ENCODE peak calls at places on chromosomes 11 and 22, in nine cellular contexts. One of them, this sample, is unnamed.

GRCh38 chr11:27201454-27202302 is 161.1 kb downstream of the BBOX1 start:
- DNase-seq in K562: peak; percentile 66
- DNase-seq in mesothelial cell of epicardium: peak; percentile 87
- DNase-seq in IMR-90: peak; percentile 48
- DNase-seq in natural killer cell: no peak
- DNase-seq in endothelial cell: no peak
- DNase-seq in CD8-positive, alpha-beta T cell: no peak
- DNase-seq in RWPE1: peak; percentile 82
- DNase-seq in pancreas: peak; percentile 80
- DNase-seq in this sample: no peak

GRCh38 chr22:23787910-23788309 is 1.1 kb downstream of the SMARCB1 start:
- DNase-seq in natural killer cell: no peak
- DNase-seq in RWPE1: no peak
- DNase-seq in IMR-90: no peak
- DNase-seq in endothelial cell: no peak
- DNase-seq in pancreas: no peak
- DNase-seq in mesothelial cell of epicardium: no peak
- DNase-seq in K562: no peak
- DNase-seq in CD8-positive, alpha-beta T cell: no peak
- DNase-seq in this sample: no peak

GRCh38 chr22:40425082-40425481 is 54.7 kb downstream of the SGSM3 start:
- DNase-seq in endothelial cell: no peak
- DNase-seq in mesothelial cell of epicardium: no peak
- DNase-seq in RWPE1: no peak
- DNase-seq in CD8-positive, alpha-beta T cell: no peak
- DNase-seq in natural killer cell: no peak
- DNase-seq in K562: no peak
- DNase-seq in pancreas: no peak
- DNase-seq in IMR-90: no peak
- DNase-seq in this sample: no peak

GRCh38 chr22:23762866-23763578 is at the start of gene C22orf15:
- DNase-seq in mesothelial cell of epicardium: no peak
- DNase-seq in RWPE1: no peak
- DNase-seq in natural killer cell: no peak
- DNase-seq in K562: no peak
- DNase-seq in CD8-positive, alpha-beta T cell: no peak
- DNase-seq in endothelial cell: peak; percentile 57
- DNase-seq in IMR-90: peak; percentile 29
- DNase-seq in pancreas: no peak
- DNase-seq in this sample: no peak

GRCh38 chr11:65290448-65291165 is 24.1 kb upstream of the CDC42EP2 start:
- DNase-seq in endothelial cell: no peak
- DNase-seq in natural killer cell: no peak
- DNase-seq in IMR-90: peak; percentile 100
- DNase-seq in pancreas: peak; percentile 88
- DNase-seq in mesothelial cell of epicardium: no peak
- DNase-seq in RWPE1: no peak
- DNase-seq in K562: peak; percentile 34
- DNase-seq in CD8-positive, alpha-beta T cell: no peak
- DNase-seq in this sample: peak; percentile 99

GRCh38 chr22:39292002-39292401 is 27.4 kb downstream of the RPL3 start:
- DNase-seq in IMR-90: no peak
- DNase-seq in endothelial cell: no peak
- DNase-seq in pancreas: peak; percentile 79
- DNase-seq in natural killer cell: no peak
- DNase-seq in mesothelial cell of epicardium: no peak
- DNase-seq in K562: no peak
- DNase-seq in RWPE1: no peak
- DNase-seq in CD8-positive, alpha-beta T cell: no peak
- DNase-seq in this sample: no peak

GRCh38 chr11:29075726-29076125 is 941.1 kb downstream of the KCNA4 start:
- DNase-seq in IMR-90: no peak
- DNase-seq in RWPE1: no peak
- DNase-seq in pancreas: no peak
- DNase-seq in natural killer cell: no peak
- DNase-seq in mesothelial cell of epicardium: no peak
- DNase-seq in CD8-positive, alpha-beta T cell: no peak
- DNase-seq in endothelial cell: no peak
- DNase-seq in K562: no peak
- DNase-seq in this sample: no peak

GRCh38 chr11:78574386-78575381 is at the start of gene NARS2:
- DNase-seq in mesothelial cell of epicardium: peak; percentile 95
- DNase-seq in RWPE1: peak; percentile 99
- DNase-seq in endothelial cell: peak; percentile 94
- DNase-seq in natural killer cell: peak; percentile 92
- DNase-seq in IMR-90: peak; percentile 97
- DNase-seq in K562: peak; percentile 99
- DNase-seq in pancreas: peak; percentile 96
- DNase-seq in CD8-positive, alpha-beta T cell: peak; percentile 96
- DNase-seq in this sample: peak; percentile 88

GRCh38 chr11:102552447-102553200 is 22.1 kb upstream of the MMP7 start:
- DNase-seq in CD8-positive, alpha-beta T cell: no peak
- DNase-seq in IMR-90: peak; percentile 65
- DNase-seq in RWPE1: peak; percentile 8
- DNase-seq in pancreas: peak; percentile 17
- DNase-seq in K562: no peak
- DNase-seq in natural killer cell: no peak
- DNase-seq in endothelial cell: no peak
- DNase-seq in mesothelial cell of epicardium: no peak
- DNase-seq in this sample: no peak

GRCh38 chr11:74568028-74568427 is 24.4 kb upstream of the POLD3 start:
- DNase-seq in endothelial cell: no peak
- DNase-seq in IMR-90: no peak
- DNase-seq in natural killer cell: no peak
- DNase-seq in RWPE1: no peak
- DNase-seq in K562: no peak
- DNase-seq in mesothelial cell of epicardium: no peak
- DNase-seq in CD8-positive, alpha-beta T cell: no peak
- DNase-seq in pancreas: no peak
- DNase-seq in this sample: no peak

GRCh38 chr22:50673231-50674126 is 856 bp downstream of the SHANK3 start:
- DNase-seq in IMR-90: no peak
- DNase-seq in mesothelial cell of epicardium: no peak
- DNase-seq in K562: peak; percentile 24
- DNase-seq in natural killer cell: no peak
- DNase-seq in RWPE1: no peak
- DNase-seq in pancreas: no peak
- DNase-seq in endothelial cell: peak; percentile 56
- DNase-seq in CD8-positive, alpha-beta T cell: no peak
- DNase-seq in this sample: no peak

GRCh38 chr11:12019867-12020416 is 11.5 kb upstream of the DKK3 start:
- DNase-seq in mesothelial cell of epicardium: no peak
- DNase-seq in RWPE1: no peak
- DNase-seq in natural killer cell: no peak
- DNase-seq in pancreas: no peak
- DNase-seq in CD8-positive, alpha-beta T cell: no peak
- DNase-seq in endothelial cell: no peak
- DNase-seq in K562: no peak
- DNase-seq in IMR-90: no peak
- DNase-seq in this sample: no peak
- TF ChIP-seq CTCF in mesothelial cell of epicardium: no peak
- TF ChIP-seq CTCF in RWPE1: no peak
- TF ChIP-seq CTCF in natural killer cell: no peak
- TF ChIP-seq CTCF in pancreas: no peak
- TF ChIP-seq CTCF in CD8-positive, alpha-beta T cell: no peak
- TF ChIP-seq CTCF in endothelial cell: no peak
- TF ChIP-seq CTCF in K562: no peak
- TF ChIP-seq CTCF in IMR-90: no peak
- TF ChIP-seq CTCF in this sample: no peak

GRCh38 chr11:119258983-119259382 is 52.8 kb downstream of the CBL start:
- DNase-seq in natural killer cell: no peak
- DNase-seq in CD8-positive, alpha-beta T cell: no peak
- DNase-seq in K562: no peak
- DNase-seq in mesothelial cell of epicardium: no peak
- DNase-seq in IMR-90: peak; percentile 4
- DNase-seq in pancreas: no peak
- DNase-seq in endothelial cell: no peak
- DNase-seq in RWPE1: no peak
- DNase-seq in this sample: no peak

GRCh38 chr11:119263352-119263940 is 53.5 kb downstream of the MCAM start:
- DNase-seq in mesothelial cell of epicardium: no peak
- DNase-seq in IMR-90: peak; percentile 12
- DNase-seq in pancreas: no peak
- DNase-seq in K562: no peak
- DNase-seq in RWPE1: no peak
- DNase-seq in endothelial cell: no peak
- DNase-seq in natural killer cell: no peak
- DNase-seq in CD8-positive, alpha-beta T cell: no peak
- DNase-seq in this sample: no peak

GRCh38 chr11:119266063-119266462 is 50.9 kb downstream of the MCAM start:
- DNase-seq in pancreas: no peak
- DNase-seq in CD8-positive, alpha-beta T cell: no peak
- DNase-seq in natural killer cell: no peak
- DNase-seq in RWPE1: no peak
- DNase-seq in IMR-90: no peak
- DNase-seq in mesothelial cell of epicardium: no peak
- DNase-seq in K562: no peak
- DNase-seq in endothelial cell: no peak
- DNase-seq in this sample: no peak

GRCh38 chr11:119266517-119267255 is 50.2 kb downstream of the MCAM start:
- DNase-seq in pancreas: no peak
- DNase-seq in mesothelial cell of epicardium: no peak
- DNase-seq in natural killer cell: no peak
- DNase-seq in K562: no peak
- DNase-seq in RWPE1: no peak
- DNase-seq in endothelial cell: no peak
- DNase-seq in IMR-90: peak; percentile 3
- DNase-seq in CD8-positive, alpha-beta T cell: no peak
- DNase-seq in this sample: no peak

DNA sequence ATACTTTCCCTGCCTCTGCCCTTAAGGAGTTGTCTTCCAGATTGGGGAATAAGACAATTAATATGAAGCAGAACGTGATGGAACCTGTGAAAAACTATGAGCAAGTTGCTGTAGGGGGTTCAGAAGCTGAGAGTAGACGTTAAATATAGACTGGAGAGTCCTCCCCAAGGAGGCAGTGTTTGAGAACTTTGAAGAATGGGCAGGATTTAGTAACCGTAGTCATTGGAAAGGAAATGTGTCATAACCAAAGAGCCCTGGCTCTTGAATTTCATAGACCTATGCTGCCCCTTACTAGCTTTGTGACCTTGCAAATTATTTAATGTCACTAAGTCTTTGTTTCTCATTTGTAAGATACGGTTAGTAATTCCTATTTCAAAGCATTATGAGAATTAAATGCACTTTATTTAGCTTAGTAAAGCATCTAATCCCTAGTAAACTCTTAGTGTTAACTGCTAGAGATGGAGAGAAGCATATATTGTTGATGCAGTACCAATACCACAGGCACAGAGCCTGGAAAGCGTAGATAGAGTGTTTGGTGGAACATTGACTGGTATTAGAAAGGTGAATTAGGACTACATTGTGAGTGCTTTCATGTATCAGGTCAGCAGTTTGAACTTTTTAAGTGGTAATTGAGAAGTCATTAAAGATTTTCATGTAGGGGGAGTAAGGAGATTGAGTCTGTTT is 54.1 kb downstream of the MCAM start:
- DNase-seq in IMR-90: peak; percentile 57
- DNase-seq in mesothelial cell of epicardium: no peak
- DNase-seq in pancreas: no peak
- DNase-seq in natural killer cell: no peak
- DNase-seq in K562: no peak
- DNase-seq in CD8-positive, alpha-beta T cell: no peak
- DNase-seq in RWPE1: no peak
- DNase-seq in endothelial cell: no peak
- DNase-seq in this sample: no peak
- TF ChIP-seq CTCF in IMR-90: peak; percentile 26
- TF ChIP-seq CTCF in mesothelial cell of epicardium: no peak
- TF ChIP-seq CTCF in pancreas: no peak
- TF ChIP-seq CTCF in natural killer cell: no peak
- TF ChIP-seq CTCF in K562: no peak
- TF ChIP-seq CTCF in CD8-positive, alpha-beta T cell: no peak
- TF ChIP-seq CTCF in RWPE1: no peak
- TF ChIP-seq CTCF in endothelial cell: no peak
- TF ChIP-seq CTCF in this sample: no peak

DNA sequence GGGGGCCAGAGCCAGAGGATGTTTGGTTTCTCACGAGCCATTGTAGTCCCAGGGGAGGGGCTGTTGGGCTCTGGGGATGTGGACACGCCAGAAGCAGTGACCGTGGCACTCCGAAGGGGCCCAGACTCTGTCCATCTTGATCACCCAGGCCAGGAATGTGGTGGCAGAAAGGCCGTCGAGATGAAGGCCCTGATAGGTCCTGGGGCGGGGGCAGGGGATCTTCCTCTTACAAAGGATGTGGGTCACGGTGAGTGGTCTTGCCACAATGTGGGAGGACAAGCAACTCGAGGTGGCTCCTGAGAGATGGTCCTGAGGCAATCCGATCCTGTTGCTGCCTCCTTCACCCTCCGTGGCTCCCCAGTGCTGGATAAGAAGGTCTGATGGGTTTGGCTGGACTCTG is 17.5 kb upstream of the FGF4 start:
- DNase-seq in natural killer cell: no peak
- DNase-seq in CD8-positive, alpha-beta T cell: no peak
- DNase-seq in IMR-90: no peak
- DNase-seq in RWPE1: no peak
- DNase-seq in endothelial cell: no peak
- DNase-seq in pancreas: no peak
- DNase-seq in mesothelial cell of epicardium: no peak
- DNase-seq in K562: no peak
- DNase-seq in this sample: no peak
- TF ChIP-seq CTCF in natural killer cell: no peak
- TF ChIP-seq CTCF in CD8-positive, alpha-beta T cell: no peak
- TF ChIP-seq CTCF in IMR-90: no peak
- TF ChIP-seq CTCF in RWPE1: no peak
- TF ChIP-seq CTCF in endothelial cell: no peak
- TF ChIP-seq CTCF in pancreas: no peak
- TF ChIP-seq CTCF in mesothelial cell of epicardium: no peak
- TF ChIP-seq CTCF in K562: no peak
- TF ChIP-seq CTCF in this sample: no peak

GRCh38 chr22:20587206-20587958 is 80.0 kb downstream of the MED15 start:
- DNase-seq in RWPE1: no peak
- DNase-seq in mesothelial cell of epicardium: no peak
- DNase-seq in IMR-90: no peak
- DNase-seq in natural killer cell: no peak
- DNase-seq in K562: no peak
- DNase-seq in endothelial cell: no peak
- DNase-seq in CD8-positive, alpha-beta T cell: no peak
- DNase-seq in pancreas: no peak
- DNase-seq in this sample: no peak

GRCh38 chr22:20584872-20585639 is 77.6 kb downstream of the MED15 start:
- DNase-seq in endothelial cell: no peak
- DNase-seq in natural killer cell: no peak
- DNase-seq in K562: no peak
- DNase-seq in mesothelial cell of epicardium: no peak
- DNase-seq in RWPE1: no peak
- DNase-seq in CD8-positive, alpha-beta T cell: no peak
- DNase-seq in pancreas: no peak
- DNase-seq in IMR-90: no peak
- DNase-seq in this sample: no peak

GRCh38 chr22:20584029-20584871 is 76.8 kb downstream of the MED15 start:
- DNase-seq in pancreas: no peak
- DNase-seq in CD8-positive, alpha-beta T cell: no peak
- DNase-seq in natural killer cell: no peak
- DNase-seq in IMR-90: no peak
- DNase-seq in K562: no peak
- DNase-seq in RWPE1: no peak
- DNase-seq in mesothelial cell of epicardium: no peak
- DNase-seq in endothelial cell: no peak
- DNase-seq in this sample: no peak

GRCh38 chr22:20586403-20586745 is 79.0 kb downstream of the MED15 start:
- DNase-seq in CD8-positive, alpha-beta T cell: no peak
- DNase-seq in K562: no peak
- DNase-seq in IMR-90: no peak
- DNase-seq in natural killer cell: no peak
- DNase-seq in pancreas: no peak
- DNase-seq in mesothelial cell of epicardium: no peak
- DNase-seq in RWPE1: no peak
- DNase-seq in endothelial cell: no peak
- DNase-seq in this sample: no peak

GRCh38 chr22:20585640-20586402 is 78.4 kb downstream of the MED15 start:
- DNase-seq in mesothelial cell of epicardium: no peak
- DNase-seq in RWPE1: no peak
- DNase-seq in pancreas: no peak
- DNase-seq in natural killer cell: no peak
- DNase-seq in K562: no peak
- DNase-seq in endothelial cell: no peak
- DNase-seq in IMR-90: no peak
- DNase-seq in CD8-positive, alpha-beta T cell: no peak
- DNase-seq in this sample: no peak
- TF ChIP-seq CTCF in mesothelial cell of epicardium: no peak
- TF ChIP-seq CTCF in RWPE1: no peak
- TF ChIP-seq CTCF in pancreas: no peak
- TF ChIP-seq CTCF in natural killer cell: no peak
- TF ChIP-seq CTCF in K562: no peak
- TF ChIP-seq CTCF in endothelial cell: no peak
- TF ChIP-seq CTCF in IMR-90: no peak
- TF ChIP-seq CTCF in CD8-positive, alpha-beta T cell: no peak
- TF ChIP-seq CTCF in this sample: no peak

This sample was measured in AG09319.